ENCODE peak calls at places on chromosomes 4 and X, in five cellular contexts. One of them, this sample, is unnamed.

GRCh38 chr4:60683953-60684352 is 516.2 kb upstream of the ADGRL3 start:
- DNase-seq in astrocyte of the spinal cord: peak; percentile 89
- DNase-seq in GM23338: no peak
- DNase-seq in omental fat pad: no peak
- DNase-seq in ovary: no peak
- DNase-seq in this sample: peak; percentile 23

GRCh38 chrX:6041630-6042029 is 187.0 kb downstream of the NLGN4X start:
- DNase-seq in astrocyte of the spinal cord: peak; percentile 39
- DNase-seq in GM23338: no peak
- DNase-seq in omental fat pad: no peak
- DNase-seq in ovary: no peak
- DNase-seq in this sample: peak; percentile 31

GRCh38 chr4:81652069-81652478 is 180.4 kb upstream of the RASGEF1B start:
- DNase-seq in astrocyte of the spinal cord: no peak
- DNase-seq in GM23338: no peak
- DNase-seq in omental fat pad: no peak
- DNase-seq in ovary: no peak
- DNase-seq in this sample: no peak

GRCh38 chr4:64368741-64369140 is 40.5 kb downstream of the TECRL start:
- DNase-seq in astrocyte of the spinal cord: no peak
- DNase-seq in GM23338: no peak
- DNase-seq in omental fat pad: no peak
- DNase-seq in ovary: no peak
- DNase-seq in this sample: no peak

GRCh38 chr4:48725414-48725813 is 54.7 kb downstream of the FRYL start:
- DNase-seq in astrocyte of the spinal cord: no peak
- DNase-seq in GM23338: no peak
- DNase-seq in omental fat pad: no peak
- DNase-seq in ovary: no peak
- DNase-seq in this sample: no peak

GRCh38 chrX:63503541-63503940 is 152.4 kb upstream of the SPIN4 start:
- DNase-seq in astrocyte of the spinal cord: peak; percentile 19
- DNase-seq in GM23338: peak; percentile 80
- DNase-seq in omental fat pad: no peak
- DNase-seq in ovary: no peak
- DNase-seq in this sample: no peak

GRCh38 chrX:69018416-69019072 is 146.7 kb downstream of the PJA1 start:
- DNase-seq in astrocyte of the spinal cord: no peak
- DNase-seq in GM23338: no peak
- DNase-seq in omental fat pad: no peak
- DNase-seq in ovary: no peak
- DNase-seq in this sample: no peak

GRCh38 chrX:140439455-140439854 is 65.4 kb downstream of the SOX3 start:
- DNase-seq in astrocyte of the spinal cord: peak; percentile 25
- DNase-seq in GM23338: peak; percentile 84
- DNase-seq in omental fat pad: no peak
- DNase-seq in ovary: no peak
- DNase-seq in this sample: peak; percentile 34

GRCh38 chrX:26783512-26784225 is 567.7 kb downstream of the MAGEB5 start:
- DNase-seq in astrocyte of the spinal cord: peak; percentile 20
- DNase-seq in GM23338: peak; percentile 77
- DNase-seq in omental fat pad: no peak
- DNase-seq in ovary: no peak
- DNase-seq in this sample: peak; percentile 44

GRCh38 chr4:76504613-76505465 is 69.8 kb downstream of the SHROOM3 start:
- DNase-seq in astrocyte of the spinal cord: peak; percentile 65
- DNase-seq in GM23338: peak; percentile 79
- DNase-seq in omental fat pad: no peak
- DNase-seq in ovary: no peak
- DNase-seq in this sample: peak; percentile 75
- TF ChIP-seq CTCF in astrocyte of the spinal cord: peak; percentile 56
- TF ChIP-seq CTCF in GM23338: peak; percentile 93
- TF ChIP-seq CTCF in omental fat pad: no peak
- TF ChIP-seq CTCF in ovary: peak; percentile 38
- TF ChIP-seq CTCF in this sample: peak; percentile 70

DNA sequence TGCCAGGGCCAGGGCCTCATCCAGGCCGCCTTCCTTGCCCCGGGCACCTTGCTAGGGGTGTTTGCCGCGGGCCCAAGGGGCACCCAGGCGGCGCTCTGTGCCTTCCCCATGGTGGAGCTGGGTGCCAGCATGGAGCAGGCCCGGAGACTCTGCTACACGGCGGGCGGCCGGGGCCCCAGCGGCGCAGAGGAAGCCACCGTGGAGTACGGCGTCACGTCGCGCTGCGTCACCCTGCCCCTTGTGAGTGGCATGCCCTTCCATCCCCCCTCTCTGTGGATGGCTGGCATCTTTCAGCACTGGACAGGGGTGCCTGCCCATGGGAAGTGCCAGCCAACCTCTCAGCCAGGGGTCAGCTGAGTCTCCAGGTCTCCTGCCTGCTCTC is 3.6 kb downstream of the PLXNB3 start:
- DNase-seq in astrocyte of the spinal cord: no peak
- DNase-seq in GM23338: no peak
- DNase-seq in omental fat pad: no peak
- DNase-seq in ovary: no peak
- DNase-seq in this sample: no peak
- TF ChIP-seq CTCF in astrocyte of the spinal cord: no peak
- TF ChIP-seq CTCF in GM23338: no peak
- TF ChIP-seq CTCF in omental fat pad: no peak
- TF ChIP-seq CTCF in ovary: no peak
- TF ChIP-seq CTCF in this sample: no peak

GRCh38 chrX:107902721-107903120 is 77.1 kb downstream of the MID2 start:
- DNase-seq in astrocyte of the spinal cord: no peak
- DNase-seq in GM23338: peak; percentile 4
- DNase-seq in omental fat pad: no peak
- DNase-seq in ovary: no peak
- DNase-seq in this sample: no peak
- TF ChIP-seq CTCF in astrocyte of the spinal cord: no peak
- TF ChIP-seq CTCF in GM23338: no peak
- TF ChIP-seq CTCF in omental fat pad: no peak
- TF ChIP-seq CTCF in ovary: no peak
- TF ChIP-seq CTCF in this sample: no peak

DNA sequence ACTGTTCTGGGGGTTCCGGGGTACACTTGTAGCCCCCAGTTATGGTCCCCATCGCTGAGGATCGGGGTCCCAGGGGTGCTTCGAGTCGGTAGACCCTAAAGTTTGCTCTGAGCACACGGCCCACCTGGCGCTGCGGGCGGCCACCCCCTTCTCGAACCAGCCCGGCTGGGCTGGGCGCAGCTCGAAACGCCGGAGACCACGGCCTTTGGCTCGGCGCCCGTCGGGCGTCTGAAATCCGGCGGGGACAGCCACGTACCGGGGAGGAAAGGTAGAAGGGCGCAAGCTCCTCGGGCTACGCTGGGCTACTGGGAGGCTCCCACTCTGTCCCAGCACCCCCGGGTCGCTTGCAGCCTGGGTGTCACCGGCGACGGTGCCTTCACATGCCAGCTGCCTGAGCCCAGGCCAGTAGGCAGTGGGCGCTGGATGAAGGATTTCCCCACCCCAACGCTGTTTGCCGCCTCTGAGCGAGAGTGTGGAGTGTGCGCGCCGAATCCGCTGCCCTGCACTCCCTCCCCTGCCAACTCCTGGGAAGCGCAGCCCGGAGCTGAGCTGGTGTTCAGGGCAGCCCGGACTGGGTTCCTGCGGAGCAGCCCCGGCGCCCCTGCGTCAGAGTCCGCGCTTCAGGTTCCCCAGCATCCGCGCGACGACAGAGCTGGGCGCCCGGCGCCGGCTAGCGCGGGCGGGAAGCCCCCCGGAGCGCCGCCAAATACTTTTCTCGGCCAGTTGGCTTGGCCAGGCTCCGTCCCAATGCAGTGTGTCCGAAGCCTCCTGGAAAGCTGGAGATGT is 637 bp downstream of the MAMLD1 start:
- DNase-seq in astrocyte of the spinal cord: peak; percentile 32
- DNase-seq in GM23338: peak; percentile 59
- DNase-seq in omental fat pad: no peak
- DNase-seq in ovary: peak; percentile 68
- DNase-seq in this sample: peak; percentile 44
- TF ChIP-seq CTCF in astrocyte of the spinal cord: peak; percentile 28
- TF ChIP-seq CTCF in GM23338: no peak
- TF ChIP-seq CTCF in omental fat pad: no peak
- TF ChIP-seq CTCF in ovary: no peak
- TF ChIP-seq CTCF in this sample: no peak